ENCODE peak calls at places on chromosomes 4 and X, in seven cellular contexts. B, U, X, T, O, N and W are unnamed samples.

GRCh38 chr4:32030406-32030805 is 1310.2 kb downstream of the PCDH7 start:
- DNase-seq in B (no peak), U (no peak), X (no peak), T (no peak), O (no peak), N (no peak), W (no peak)

GRCh38 chr4:21013501-21013900 is 313.2 kb downstream of the PACRGL start:
- DNase-seq in B (no peak), U (no peak), X (no peak), T (no peak), O (no peak), N (peak), W (no peak)

GRCh38 chr4:145828802-145829485 is 109.7 kb downstream of the ZNF827 start:
- DNase-seq in B (no peak), U (no peak), X (no peak), T (no peak), O (no peak), N (no peak), W (no peak)

GRCh38 chr4:25144870-25145481 is 15.3 kb downstream of the SEPSECS start:
- DNase-seq in B (no peak), U (peak), X (no peak), T (peak), O (no peak), N (peak), W (no peak)

GRCh38 chr4:101393256-101393655 is 45.9 kb upstream of the PPP3CA start:
- DNase-seq in B (peak), U (no peak), X (no peak), T (peak), O (no peak), N (no peak), W (peak)

GRCh38 chrX:154401045-154401799 is 3.0 kb downstream of the RPL10 start:
- DNase-seq in B (peak), U (no peak), X (no peak), T (peak), O (peak), N (no peak), W (no peak)

GRCh38 chr4:76687730-76688441 is 210.1 kb downstream of the SOWAHB start:
- DNase-seq in B (peak), U (no peak), X (no peak), T (no peak), O (no peak), N (no peak), W (no peak)

GRCh38 chr4:71275004-71275403 is 63.8 kb upstream of the SLC4A4 start:
- DNase-seq in B (no peak), U (no peak), X (no peak), T (no peak), O (no peak), N (no peak), W (no peak)

GRCh38 chr4:81491943-81492342 is 20.2 kb upstream of the RASGEF1B start:
- DNase-seq in B (peak), U (no peak), X (no peak), T (no peak), O (peak), N (no peak), W (no peak)

GRCh38 chrX:45134775-45135174 is 65.9 kb downstream of the DIPK2B start:
- DNase-seq in B (no peak), U (no peak), X (no peak), T (no peak), O (no peak), N (no peak), W (no peak)

GRCh38 chr4:952881-953573 is 20.3 kb downstream of the DGKQ start:
- DNase-seq in B (no peak), U (no peak), X (peak), T (no peak), O (no peak), N (no peak), W (no peak)

GRCh38 chr4:80036949-80037348 is 36.1 kb downstream of the ANTXR2 start:
- DNase-seq in B (no peak), U (no peak), X (no peak), T (no peak), O (no peak), N (peak), W (no peak)

GRCh38 chr4:119210760-119211159 is 1.8 kb upstream of the USP53 start:
- DNase-seq in B (no peak), U (no peak), X (no peak), T (no peak), O (no peak), N (no peak), W (peak)

GRCh38 chrX:27463187-27463586 is at the start of gene PPP4R3C:
- DNase-seq in B (no peak), U (no peak), X (no peak), T (no peak), O (no peak), N (no peak), W (no peak)

GRCh38 chr4:103415801-103416200 is 217.7 kb upstream of the CENPE start:
- DNase-seq in B (no peak), U (no peak), X (no peak), T (no peak), O (no peak), N (no peak), W (peak)

GRCh38 chr4:37157403-37158167 is 87.0 kb upstream of the NWD2 start:
- DNase-seq in B (no peak), U (no peak), X (no peak), T (no peak), O (no peak), N (no peak), W (no peak)

GRCh38 chr4:128709268-128709667 is 100.2 kb upstream of the JADE1 start:
- DNase-seq in B (no peak), U (no peak), X (no peak), T (no peak), O (no peak), N (peak), W (no peak)

GRCh38 chr4:147029296-147029695 is 83.6 kb upstream of the TTC29 start:
- DNase-seq in B (no peak), U (no peak), X (no peak), T (no peak), O (no peak), N (no peak), W (no peak)

GRCh38 chrX:17635231-17635630 is 102.1 kb upstream of the SCML1 start:
- DNase-seq in B (no peak), U (peak), X (no peak), T (peak), O (no peak), N (no peak), W (no peak)

GRCh38 chr4:25146076-25146475 is 14.2 kb downstream of the SEPSECS start:
- DNase-seq in B (no peak), U (no peak), X (no peak), T (no peak), O (no peak), N (no peak), W (no peak)

GRCh38 chr4:147808447-147808846 is 76.6 kb downstream of the ARHGAP10 start:
- DNase-seq in B (no peak), U (no peak), X (no peak), T (no peak), O (no peak), N (no peak), W (no peak)

GRCh38 chrX:98380106-98380505 is 1496.4 kb downstream of the RPA4 start:
- DNase-seq in B (no peak), U (peak), X (no peak), T (peak), O (no peak), N (no peak), W (no peak)

GRCh38 chr4:81457345-81457744 is 14.4 kb downstream of the RASGEF1B start:
- DNase-seq in B (no peak), U (no peak), X (no peak), T (no peak), O (no peak), N (no peak), W (no peak)